ENCODE peak calls at places on chromosomes 3 and 15, in nine cellular contexts. One of them, this sample, is unnamed.

GRCh38 chr3:156705761-156706631 is 31.6 kb downstream of the TIPARP start:
- DNase-seq in T-helper 1 cell: no peak
- DNase-seq in activated CD4-positive, alpha-beta T cell treated with anti-CD3 and anti-CD28 coated beads, Interleukin-2, amount 50 U/mL, for 48 hours: no peak
- DNase-seq in cardiac fibroblast: no peak
- DNase-seq in glutamatergic neuron: no peak
- DNase-seq in RPMI7951: no peak
- DNase-seq in neuronal stem cell: no peak
- DNase-seq in activated effector memory CD4-positive, alpha-beta T cell treated with Interleukin-2 at 50 U/mL for 16 hours: no peak
- DNase-seq in stimulated activated CD8-positive, alpha-beta memory T cell treated with anti-CD3 and anti-CD28 coated beads, Interleukin-7, amount 100 ng/mL, for 24 hours: no peak
- DNase-seq in this sample: no peak

GRCh38 chr15:40591310-40591845 is 2.7 kb upstream of the KNL1 start:
- DNase-seq in T-helper 1 cell: no peak
- DNase-seq in cardiac fibroblast: no peak
- DNase-seq in glutamatergic neuron: no peak
- DNase-seq in activated CD4-positive, alpha-beta T cell treated with anti-CD3 and anti-CD28 coated beads, Interleukin-2, amount 50 U/mL, for 48 hours: no peak
- DNase-seq in RPMI7951: no peak
- DNase-seq in stimulated activated CD8-positive, alpha-beta memory T cell treated with anti-CD3 and anti-CD28 coated beads, Interleukin-7, amount 100 ng/mL, for 24 hours: no peak
- DNase-seq in neuronal stem cell: no peak
- DNase-seq in activated effector memory CD4-positive, alpha-beta T cell treated with Interleukin-2 at 50 U/mL for 16 hours: no peak
- DNase-seq in this sample: peak

GRCh38 chr3:180306691-180307090 is 270.0 kb upstream of the PEX5L start:
- DNase-seq in activated effector memory CD4-positive, alpha-beta T cell treated with Interleukin-2 at 50 U/mL for 16 hours: no peak
- DNase-seq in neuronal stem cell: no peak
- DNase-seq in glutamatergic neuron: no peak
- DNase-seq in T-helper 1 cell: no peak
- DNase-seq in stimulated activated CD8-positive, alpha-beta memory T cell treated with anti-CD3 and anti-CD28 coated beads, Interleukin-7, amount 100 ng/mL, for 24 hours: no peak
- DNase-seq in cardiac fibroblast: no peak
- DNase-seq in activated CD4-positive, alpha-beta T cell treated with anti-CD3 and anti-CD28 coated beads, Interleukin-2, amount 50 U/mL, for 48 hours: no peak
- DNase-seq in RPMI7951: peak
- DNase-seq in this sample: no peak

GRCh38 chr3:178076718-178077117 is 459.5 kb upstream of the KCNMB2 start:
- DNase-seq in RPMI7951: no peak
- DNase-seq in T-helper 1 cell: no peak
- DNase-seq in cardiac fibroblast: no peak
- DNase-seq in glutamatergic neuron: no peak
- DNase-seq in stimulated activated CD8-positive, alpha-beta memory T cell treated with anti-CD3 and anti-CD28 coated beads, Interleukin-7, amount 100 ng/mL, for 24 hours: no peak
- DNase-seq in activated CD4-positive, alpha-beta T cell treated with anti-CD3 and anti-CD28 coated beads, Interleukin-2, amount 50 U/mL, for 48 hours: no peak
- DNase-seq in activated effector memory CD4-positive, alpha-beta T cell treated with Interleukin-2 at 50 U/mL for 16 hours: no peak
- DNase-seq in neuronal stem cell: no peak
- DNase-seq in this sample: no peak

GRCh38 chr3:87997298-87997697 is 61.5 kb downstream of the CGGBP1 start:
- DNase-seq in cardiac fibroblast: peak
- DNase-seq in activated CD4-positive, alpha-beta T cell treated with anti-CD3 and anti-CD28 coated beads, Interleukin-2, amount 50 U/mL, for 48 hours: peak
- DNase-seq in T-helper 1 cell: no peak
- DNase-seq in stimulated activated CD8-positive, alpha-beta memory T cell treated with anti-CD3 and anti-CD28 coated beads, Interleukin-7, amount 100 ng/mL, for 24 hours: no peak
- DNase-seq in neuronal stem cell: no peak
- DNase-seq in RPMI7951: peak
- DNase-seq in activated effector memory CD4-positive, alpha-beta T cell treated with Interleukin-2 at 50 U/mL for 16 hours: no peak
- DNase-seq in glutamatergic neuron: no peak
- DNase-seq in this sample: peak

GRCh38 chr3:106425021-106425420 is 556.2 kb upstream of the CBLB start:
- DNase-seq in cardiac fibroblast: peak
- DNase-seq in activated CD4-positive, alpha-beta T cell treated with anti-CD3 and anti-CD28 coated beads, Interleukin-2, amount 50 U/mL, for 48 hours: no peak
- DNase-seq in RPMI7951: peak
- DNase-seq in T-helper 1 cell: no peak
- DNase-seq in glutamatergic neuron: no peak
- DNase-seq in stimulated activated CD8-positive, alpha-beta memory T cell treated with anti-CD3 and anti-CD28 coated beads, Interleukin-7, amount 100 ng/mL, for 24 hours: no peak
- DNase-seq in neuronal stem cell: no peak
- DNase-seq in activated effector memory CD4-positive, alpha-beta T cell treated with Interleukin-2 at 50 U/mL for 16 hours: no peak
- DNase-seq in this sample: no peak

GRCh38 chr3:135992072-135992471 is 26.5 kb downstream of the PPP2R3A start:
- DNase-seq in activated effector memory CD4-positive, alpha-beta T cell treated with Interleukin-2 at 50 U/mL for 16 hours: no peak
- DNase-seq in activated CD4-positive, alpha-beta T cell treated with anti-CD3 and anti-CD28 coated beads, Interleukin-2, amount 50 U/mL, for 48 hours: no peak
- DNase-seq in cardiac fibroblast: peak
- DNase-seq in neuronal stem cell: no peak
- DNase-seq in stimulated activated CD8-positive, alpha-beta memory T cell treated with anti-CD3 and anti-CD28 coated beads, Interleukin-7, amount 100 ng/mL, for 24 hours: no peak
- DNase-seq in glutamatergic neuron: no peak
- DNase-seq in RPMI7951: peak
- DNase-seq in T-helper 1 cell: no peak
- DNase-seq in this sample: no peak

GRCh38 chr15:95485367-95485766 is 845.1 kb upstream of the NR2F2 start:
- DNase-seq in stimulated activated CD8-positive, alpha-beta memory T cell treated with anti-CD3 and anti-CD28 coated beads, Interleukin-7, amount 100 ng/mL, for 24 hours: no peak
- DNase-seq in glutamatergic neuron: no peak
- DNase-seq in neuronal stem cell: no peak
- DNase-seq in activated effector memory CD4-positive, alpha-beta T cell treated with Interleukin-2 at 50 U/mL for 16 hours: no peak
- DNase-seq in T-helper 1 cell: no peak
- DNase-seq in activated CD4-positive, alpha-beta T cell treated with anti-CD3 and anti-CD28 coated beads, Interleukin-2, amount 50 U/mL, for 48 hours: no peak
- DNase-seq in cardiac fibroblast: no peak
- DNase-seq in RPMI7951: no peak
- DNase-seq in this sample: no peak

GRCh38 chr3:182323898-182324297 is 469.4 kb upstream of the ATP11B start:
- DNase-seq in stimulated activated CD8-positive, alpha-beta memory T cell treated with anti-CD3 and anti-CD28 coated beads, Interleukin-7, amount 100 ng/mL, for 24 hours: no peak
- DNase-seq in activated effector memory CD4-positive, alpha-beta T cell treated with Interleukin-2 at 50 U/mL for 16 hours: no peak
- DNase-seq in glutamatergic neuron: no peak
- DNase-seq in activated CD4-positive, alpha-beta T cell treated with anti-CD3 and anti-CD28 coated beads, Interleukin-2, amount 50 U/mL, for 48 hours: no peak
- DNase-seq in T-helper 1 cell: no peak
- DNase-seq in RPMI7951: no peak
- DNase-seq in neuronal stem cell: no peak
- DNase-seq in cardiac fibroblast: no peak
- DNase-seq in this sample: no peak

GRCh38 chr15:80561500-80561899 is 133.6 kb upstream of the ABHD17C start:
- DNase-seq in glutamatergic neuron: no peak
- DNase-seq in T-helper 1 cell: no peak
- DNase-seq in activated effector memory CD4-positive, alpha-beta T cell treated with Interleukin-2 at 50 U/mL for 16 hours: no peak
- DNase-seq in RPMI7951: no peak
- DNase-seq in cardiac fibroblast: peak
- DNase-seq in stimulated activated CD8-positive, alpha-beta memory T cell treated with anti-CD3 and anti-CD28 coated beads, Interleukin-7, amount 100 ng/mL, for 24 hours: no peak
- DNase-seq in activated CD4-positive, alpha-beta T cell treated with anti-CD3 and anti-CD28 coated beads, Interleukin-2, amount 50 U/mL, for 48 hours: no peak
- DNase-seq in neuronal stem cell: no peak
- DNase-seq in this sample: no peak

GRCh38 chr3:11558002-11558401 is 85.7 kb downstream of the VGLL4 start:
- DNase-seq in neuronal stem cell: no peak
- DNase-seq in RPMI7951: peak
- DNase-seq in glutamatergic neuron: no peak
- DNase-seq in stimulated activated CD8-positive, alpha-beta memory T cell treated with anti-CD3 and anti-CD28 coated beads, Interleukin-7, amount 100 ng/mL, for 24 hours: no peak
- DNase-seq in cardiac fibroblast: peak
- DNase-seq in activated effector memory CD4-positive, alpha-beta T cell treated with Interleukin-2 at 50 U/mL for 16 hours: no peak
- DNase-seq in activated CD4-positive, alpha-beta T cell treated with anti-CD3 and anti-CD28 coated beads, Interleukin-2, amount 50 U/mL, for 48 hours: no peak
- DNase-seq in T-helper 1 cell: no peak
- DNase-seq in this sample: no peak

GRCh38 chr3:189502676-189503257 is 128.4 kb upstream of the TP63 start:
- DNase-seq in activated effector memory CD4-positive, alpha-beta T cell treated with Interleukin-2 at 50 U/mL for 16 hours: no peak
- DNase-seq in RPMI7951: no peak
- DNase-seq in stimulated activated CD8-positive, alpha-beta memory T cell treated with anti-CD3 and anti-CD28 coated beads, Interleukin-7, amount 100 ng/mL, for 24 hours: no peak
- DNase-seq in glutamatergic neuron: no peak
- DNase-seq in neuronal stem cell: no peak
- DNase-seq in cardiac fibroblast: no peak
- DNase-seq in T-helper 1 cell: no peak
- DNase-seq in activated CD4-positive, alpha-beta T cell treated with anti-CD3 and anti-CD28 coated beads, Interleukin-2, amount 50 U/mL, for 48 hours: no peak
- DNase-seq in this sample: no peak

GRCh38 chr3:155013427-155013826 is 66.7 kb upstream of the MME start:
- DNase-seq in glutamatergic neuron: no peak
- DNase-seq in T-helper 1 cell: no peak
- DNase-seq in stimulated activated CD8-positive, alpha-beta memory T cell treated with anti-CD3 and anti-CD28 coated beads, Interleukin-7, amount 100 ng/mL, for 24 hours: no peak
- DNase-seq in cardiac fibroblast: no peak
- DNase-seq in RPMI7951: no peak
- DNase-seq in activated CD4-positive, alpha-beta T cell treated with anti-CD3 and anti-CD28 coated beads, Interleukin-2, amount 50 U/mL, for 48 hours: no peak
- DNase-seq in neuronal stem cell: no peak
- DNase-seq in activated effector memory CD4-positive, alpha-beta T cell treated with Interleukin-2 at 50 U/mL for 16 hours: no peak
- DNase-seq in this sample: no peak

GRCh38 chr3:9688961-9689360 is 14.7 kb upstream of the CPNE9 start:
- DNase-seq in neuronal stem cell: no peak
- DNase-seq in activated effector memory CD4-positive, alpha-beta T cell treated with Interleukin-2 at 50 U/mL for 16 hours: no peak
- DNase-seq in T-helper 1 cell: no peak
- DNase-seq in cardiac fibroblast: no peak
- DNase-seq in glutamatergic neuron: no peak
- DNase-seq in activated CD4-positive, alpha-beta T cell treated with anti-CD3 and anti-CD28 coated beads, Interleukin-2, amount 50 U/mL, for 48 hours: no peak
- DNase-seq in RPMI7951: no peak
- DNase-seq in stimulated activated CD8-positive, alpha-beta memory T cell treated with anti-CD3 and anti-CD28 coated beads, Interleukin-7, amount 100 ng/mL, for 24 hours: no peak
- DNase-seq in this sample: no peak

GRCh38 chr3:143521803-143522202 is 326.5 kb downstream of the SLC9A9 start:
- DNase-seq in activated CD4-positive, alpha-beta T cell treated with anti-CD3 and anti-CD28 coated beads, Interleukin-2, amount 50 U/mL, for 48 hours: no peak
- DNase-seq in RPMI7951: no peak
- DNase-seq in stimulated activated CD8-positive, alpha-beta memory T cell treated with anti-CD3 and anti-CD28 coated beads, Interleukin-7, amount 100 ng/mL, for 24 hours: no peak
- DNase-seq in activated effector memory CD4-positive, alpha-beta T cell treated with Interleukin-2 at 50 U/mL for 16 hours: no peak
- DNase-seq in T-helper 1 cell: no peak
- DNase-seq in glutamatergic neuron: no peak
- DNase-seq in cardiac fibroblast: no peak
- DNase-seq in neuronal stem cell: no peak
- DNase-seq in this sample: no peak

GRCh38 chr3:4656059-4656458 is 162.9 kb downstream of the ITPR1 start:
- DNase-seq in stimulated activated CD8-positive, alpha-beta memory T cell treated with anti-CD3 and anti-CD28 coated beads, Interleukin-7, amount 100 ng/mL, for 24 hours: no peak
- DNase-seq in glutamatergic neuron: peak
- DNase-seq in activated effector memory CD4-positive, alpha-beta T cell treated with Interleukin-2 at 50 U/mL for 16 hours: no peak
- DNase-seq in activated CD4-positive, alpha-beta T cell treated with anti-CD3 and anti-CD28 coated beads, Interleukin-2, amount 50 U/mL, for 48 hours: no peak
- DNase-seq in RPMI7951: peak
- DNase-seq in T-helper 1 cell: no peak
- DNase-seq in cardiac fibroblast: peak
- DNase-seq in neuronal stem cell: peak
- DNase-seq in this sample: no peak

GRCh38 chr15:101470548-101471239 is 18.8 kb downstream of the PCSK6 start:
- DNase-seq in neuronal stem cell: no peak
- DNase-seq in stimulated activated CD8-positive, alpha-beta memory T cell treated with anti-CD3 and anti-CD28 coated beads, Interleukin-7, amount 100 ng/mL, for 24 hours: no peak
- DNase-seq in RPMI7951: no peak
- DNase-seq in activated CD4-positive, alpha-beta T cell treated with anti-CD3 and anti-CD28 coated beads, Interleukin-2, amount 50 U/mL, for 48 hours: no peak
- DNase-seq in activated effector memory CD4-positive, alpha-beta T cell treated with Interleukin-2 at 50 U/mL for 16 hours: no peak
- DNase-seq in glutamatergic neuron: no peak
- DNase-seq in T-helper 1 cell: no peak
- DNase-seq in cardiac fibroblast: no peak
- DNase-seq in this sample: no peak

GRCh38 chr3:178304758-178305157 is 231.5 kb upstream of the KCNMB2 start:
- DNase-seq in T-helper 1 cell: no peak
- DNase-seq in RPMI7951: peak
- DNase-seq in activated effector memory CD4-positive, alpha-beta T cell treated with Interleukin-2 at 50 U/mL for 16 hours: no peak
- DNase-seq in neuronal stem cell: no peak
- DNase-seq in activated CD4-positive, alpha-beta T cell treated with anti-CD3 and anti-CD28 coated beads, Interleukin-2, amount 50 U/mL, for 48 hours: no peak
- DNase-seq in glutamatergic neuron: no peak
- DNase-seq in stimulated activated CD8-positive, alpha-beta memory T cell treated with anti-CD3 and anti-CD28 coated beads, Interleukin-7, amount 100 ng/mL, for 24 hours: no peak
- DNase-seq in cardiac fibroblast: peak
- DNase-seq in this sample: no peak

This sample was measured in stimulated activated naive CD8-positive, alpha-beta T cell treated with anti-CD3 and anti-CD28 coated beads, Interleukin-15, Interleukin-2, amounts not matched to agents 100 U/mL and 50 U/mL, for 24 hours.